ENCODE peak calls at places on chromosomes 11 and 22, in four cellular contexts. S is K562, D is HepG2, X is GM12878. B is an unnamed sample.

GRCh38 chr22:40541300-40541699 is 95.2 kb downstream of the MRTFA start:
- DNase-seq in S (no peak), D (no peak), X (peak; percentile 54), B (peak; percentile 12)

GRCh38 chr11:10622957-10623787 is 54.7 kb upstream of the LYVE1 start:
- DNase-seq in S (peak; percentile 21), D (no peak), X (no peak), B (no peak)

GRCh38 chr22:42356547-42356946 is 75.7 kb downstream of the NFAM1 start:
- DNase-seq in S (no peak), D (no peak), X (peak; percentile 31), B (no peak)

GRCh38 chr22:47929073-47929472 is 1166.6 kb downstream of the TBC1D22A start:
- DNase-seq in S (no peak), D (no peak), X (no peak), B (no peak)

GRCh38 chr11:37364246-37364839 is 766.3 kb upstream of the RAG2 start:
- DNase-seq in S (no peak), D (no peak), X (no peak), B (no peak)

GRCh38 chr11:31767665-31768064 is 43.5 kb downstream of the PAX6 start:
- DNase-seq in S (no peak), D (no peak), X (no peak), B (no peak)

GRCh38 chr11:48081151-48082010 is 101.0 kb downstream of the PTPRJ start:
- DNase-seq in S (no peak), D (no peak), X (no peak), B (no peak)

GRCh38 chr11:46686886-46687810 is 13.3 kb downstream of the ARHGAP1 start:
- DNase-seq in S (no peak), D (no peak), X (no peak), B (no peak)

GRCh38 chr11:17457361-17458104 is 19.1 kb downstream of the ABCC8 start:
- DNase-seq in S (no peak), D (no peak), X (no peak), B (no peak)

GRCh38 chr22:42056757-42057511 is 13.7 kb downstream of the NAGA start:
- DNase-seq in S (no peak), D (no peak), X (no peak), B (no peak)

GRCh38 chr22:49260681-49261580 is 566.7 kb downstream of the BRD1 start:
- DNase-seq in S (no peak), D (no peak), X (no peak), B (no peak)

GRCh38 chr11:70176940-70177689 is 26.0 kb upstream of the FADD start:
- DNase-seq in S (peak; percentile 70), D (peak; percentile 13), X (no peak), B (peak; percentile 95)

GRCh38 chr22:35972559-35972958 is 56.1 kb downstream of the RBFOX2 start:
- DNase-seq in S (no peak), D (no peak), X (no peak), B (no peak)

GRCh38 chr11:66022401-66023185 is 3.7 kb downstream of the CATSPER1 start:
- DNase-seq in S (peak; percentile 89), D (peak; percentile 45), X (no peak), B (peak; percentile 94)

GRCh38 chr11:91170711-91171110 is 947.9 kb upstream of the CHORDC1 start:
- DNase-seq in S (no peak), D (no peak), X (no peak), B (no peak)

DNA sequence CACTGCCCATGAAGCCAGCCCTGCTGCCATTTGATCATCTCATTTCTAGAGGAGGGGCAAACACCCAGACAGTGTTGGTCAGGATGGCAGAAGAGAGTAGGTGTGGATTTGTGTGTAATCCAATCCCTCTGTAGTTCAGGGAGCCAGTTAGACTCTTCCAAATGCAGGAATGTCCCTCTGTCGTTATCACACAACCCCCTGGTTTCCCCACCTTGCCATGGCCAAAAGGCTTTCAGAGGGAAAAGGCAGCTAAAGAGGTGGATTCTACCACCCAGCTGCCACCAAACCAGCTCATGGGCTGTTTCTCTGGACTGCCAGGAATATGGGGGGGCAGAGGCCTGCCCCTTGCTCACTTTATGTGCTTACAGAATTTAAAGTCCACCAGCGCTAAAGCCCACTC is 18.0 kb downstream of the TSKU start:
- DNase-seq in S (no peak), D (no peak), X (no peak), B (no peak)
- TF ChIP-seq FOXM1 in S (no peak), D (no peak), X (no peak), B (no peak)

GRCh38 chr11:12598330-12599256 is 75.6 kb upstream of the TEAD1 start:
- DNase-seq in S (peak; percentile 18), D (no peak), X (no peak), B (no peak)
- TF ChIP-seq TARDBP in S (no peak), D (no peak), X (no peak), B (no peak)

DNA sequence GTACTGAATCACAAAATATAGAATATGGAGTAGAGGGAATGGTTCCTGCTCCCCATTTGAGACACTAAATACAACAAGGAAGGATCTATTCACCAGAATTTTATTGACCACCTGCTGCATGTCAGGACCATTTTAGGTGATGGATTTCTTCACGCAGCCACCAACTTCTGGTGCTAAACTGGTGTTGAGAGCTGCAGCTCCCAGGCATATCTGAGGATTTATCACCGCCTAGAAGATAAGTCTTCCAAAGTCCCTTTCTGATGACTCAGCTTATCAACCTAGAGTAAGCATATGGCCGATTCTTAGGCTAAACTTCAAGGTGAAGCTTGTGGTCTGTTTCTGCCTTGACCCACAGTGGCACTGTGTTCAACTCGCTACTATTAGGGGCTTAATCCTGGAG is 6.7 kb downstream of the DDI1 start:
- DNase-seq in S (no peak), D (no peak), X (no peak), B (no peak)
- TF ChIP-seq FOXM1 in S (no peak), D (no peak), X (no peak), B (no peak)

GRCh38 chr11:2259897-2260451 is 10.4 kb downstream of the ASCL2 start:
- DNase-seq in S (no peak), D (no peak), X (no peak), B (peak; percentile 3)

GRCh38 chr11:2261436-2262230 is 8.8 kb downstream of the ASCL2 start:
- DNase-seq in S (no peak), D (no peak), X (no peak), B (no peak)

GRCh38 chr11:2260491-2261364 is 9.7 kb downstream of the ASCL2 start:
- DNase-seq in S (no peak), D (no peak), X (no peak), B (no peak)

GRCh38 chr11:2258501-2259465 is 11.6 kb downstream of the ASCL2 start:
- DNase-seq in S (no peak), D (no peak), X (no peak), B (peak; percentile 4)

DNA sequence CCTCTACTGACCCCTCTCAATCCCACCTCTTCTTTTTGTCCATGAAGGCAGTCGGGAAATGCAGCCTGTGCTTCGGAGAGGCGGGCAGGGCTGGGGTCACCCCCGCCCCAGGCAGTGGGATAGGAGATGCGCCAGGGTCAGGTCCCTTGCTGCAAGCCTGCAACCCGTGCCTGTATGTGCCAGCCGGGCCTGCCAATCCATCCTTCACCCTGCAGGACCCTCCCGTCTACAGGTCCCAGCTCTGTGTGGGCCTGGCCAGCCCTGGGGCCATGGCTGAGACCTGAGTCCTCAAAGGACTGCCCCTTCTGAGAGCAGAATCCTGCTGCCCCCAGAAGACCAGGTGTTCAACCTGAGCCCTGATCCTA is 10.9 kb downstream of the ASCL2 start:
- DNase-seq in S (no peak), D (no peak), X (no peak), B (peak; percentile 2)
- TF ChIP-seq TARDBP in S (no peak), D (no peak), X (no peak), B (no peak)

DNA sequence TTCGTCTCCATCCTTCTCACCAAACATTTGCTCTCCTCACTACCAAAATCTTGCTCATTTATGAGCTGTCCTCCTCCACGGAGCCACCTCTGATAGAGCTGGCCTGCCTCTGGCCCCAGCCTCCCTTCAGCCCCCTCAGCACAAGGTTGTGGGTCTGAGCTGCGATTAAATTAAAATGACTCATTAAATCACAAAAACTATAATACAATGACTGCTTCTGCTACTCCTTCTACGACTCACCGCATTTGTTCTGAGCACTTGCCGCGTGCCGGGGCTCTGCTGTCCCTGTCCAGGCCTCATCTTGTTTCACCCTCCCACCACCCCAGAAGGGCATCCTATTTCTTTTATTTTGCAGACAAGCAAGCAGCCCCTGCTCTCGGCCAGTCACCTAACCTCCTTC is 49.2 kb upstream of the TIMP3 start:
- DNase-seq in S (no peak), D (no peak), X (no peak), B (no peak)
- TF ChIP-seq FOXM1 in S (no peak), D (no peak), X (no peak), B (no peak)

GRCh38 chr11:68326334-68327215 is 14.2 kb downstream of the LRP5 start:
- DNase-seq in S (no peak), D (peak; percentile 69), X (no peak), B (no peak)
- TF ChIP-seq TARDBP in S (no peak), D (no peak), X (no peak), B (no peak)

DNA sequence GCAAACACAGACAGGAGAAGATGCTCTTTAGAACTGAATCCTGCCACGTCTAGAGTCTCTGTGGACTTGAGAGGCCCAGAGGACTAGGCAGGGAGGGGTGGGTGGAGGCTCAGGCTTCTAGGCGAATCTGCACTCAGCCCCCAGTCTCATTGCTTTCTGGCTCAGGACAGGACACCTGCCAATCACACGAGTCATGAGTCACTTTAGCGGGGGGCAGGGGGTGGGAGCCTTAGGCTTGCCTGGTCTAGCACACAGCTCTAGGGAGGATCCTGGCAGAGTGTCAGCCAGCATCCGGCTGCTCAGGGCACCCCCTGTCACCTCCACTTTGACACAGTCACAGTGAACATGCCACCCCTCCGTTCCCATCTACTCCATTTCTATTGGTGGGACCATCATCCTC is 167.7 kb downstream of the CEP164 start:
- DNase-seq in S (no peak), D (no peak), X (no peak), B (no peak)
- TF ChIP-seq FOXM1 in S (no peak), D (no peak), X (no peak), B (no peak)

DNA sequence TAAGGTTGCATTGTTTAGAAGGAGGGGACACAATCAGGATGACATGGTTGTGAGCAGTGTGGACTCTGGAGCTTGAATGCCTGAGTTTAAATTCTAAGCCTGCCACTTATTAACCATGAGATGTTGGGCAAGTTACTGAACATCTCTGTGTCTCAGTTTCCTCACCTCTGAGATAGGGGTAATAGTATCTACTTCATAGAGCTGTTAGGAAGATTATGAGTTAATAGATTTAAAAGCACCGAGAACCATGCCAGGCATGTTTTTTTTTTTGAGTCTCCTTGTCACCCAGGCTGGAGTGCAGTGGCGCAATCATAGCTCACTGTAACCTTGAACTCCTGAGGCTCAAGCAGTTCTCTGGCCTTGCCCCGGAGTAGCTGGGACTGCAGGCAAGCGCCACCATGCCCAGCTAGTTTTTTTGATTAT is 33.3 kb downstream of the ST14 start:
- DNase-seq in S (no peak), D (peak; percentile 86), X (no peak), B (no peak)
- TF ChIP-seq TARDBP in S (no peak), D (no peak), X (no peak), B (no peak)